ENCODE peak calls at places on chromosome 10, in eight cellular contexts. O is transverse colon, K is uterus, G is GM23338, S is PC-9, P is endodermal cell, L is tibial artery, C is cardiac muscle cell. T is an unnamed sample.

GRCh38 chr10:75170215-75170614 is 40.4 kb upstream of the VDAC2 start:
- DNase-seq in L (no peak), K (no peak), G (no peak), P (no peak), C (peak), S (no peak), O (no peak), T (no peak)

GRCh38 chr10:14022052-14022451 is 308.7 kb downstream of the FRMD4A start:
- DNase-seq in G (no peak), K (no peak), P (no peak), O (no peak), C (no peak), S (no peak), L (no peak), T (no peak)

GRCh38 chr10:16231734-16232133 is 205.1 kb upstream of the PTER start:
- DNase-seq in K (no peak), S (no peak), O (no peak), P (no peak), G (no peak), C (no peak), L (no peak), T (no peak)

GRCh38 chr10:480928-481551 is 208.4 kb downstream of the DIP2C start:
- DNase-seq in K (no peak), P (peak), S (no peak), O (no peak), L (no peak), C (peak), G (no peak), T (no peak)

GRCh38 chr10:119370972-119371703 is 163.8 kb downstream of the GRK5 start:
- DNase-seq in L (peak), P (no peak), C (no peak), G (no peak), K (peak), S (no peak), O (no peak), T (peak)

GRCh38 chr10:12697741-12698140 is 303.8 kb downstream of the CCDC3 start:
- DNase-seq in L (no peak), G (no peak), P (no peak), S (no peak), K (no peak), O (no peak), C (no peak), T (no peak)

GRCh38 chr10:89148061-89148460 is 59.1 kb downstream of the CH25H start:
- DNase-seq in S (no peak), P (no peak), L (no peak), O (no peak), G (no peak), C (no peak), K (no peak), T (no peak)

GRCh38 chr10:13485623-13486022 is 43.2 kb downstream of the BEND7 start:
- DNase-seq in O (no peak), G (no peak), P (no peak), K (no peak), L (no peak), C (peak), S (no peak), T (no peak)

GRCh38 chr10:109454691-109455090 is 468.6 kb downstream of the XPNPEP1 start:
- DNase-seq in C (no peak), L (no peak), P (no peak), K (no peak), G (no peak), S (no peak), O (no peak), T (no peak)

GRCh38 chr10:91766676-91767075 is 31.6 kb upstream of the TNKS2 start:
- DNase-seq in C (no peak), L (no peak), O (no peak), P (no peak), K (no peak), G (no peak), S (no peak), T (no peak)

GRCh38 chr10:43398939-43399871 is 9.8 kb downstream of the HNRNPF start:
- DNase-seq in S (no peak), K (no peak), L (no peak), C (no peak), O (no peak), P (no peak), G (no peak), T (no peak)

GRCh38 chr10:101358706-101359300 is 4.8 kb downstream of the BTRC start:
- DNase-seq in P (no peak), G (no peak), S (no peak), C (no peak), L (no peak), K (no peak), O (no peak), T (no peak)

GRCh38 chr10:34063592-34063991 is 729.1 kb upstream of the NRP1 start:
- DNase-seq in P (no peak), K (no peak), O (no peak), L (no peak), C (no peak), G (no peak), S (no peak), T (no peak)

GRCh38 chr10:71268247-71268691 is 50.8 kb upstream of the SLC29A3 start:
- DNase-seq in S (peak), O (no peak), P (peak), L (no peak), K (peak), C (peak), G (peak), T (no peak)

GRCh38 chr10:129725011-129725410 is 239.1 kb downstream of the EBF3 start:
- DNase-seq in S (no peak), C (no peak), G (no peak), K (no peak), O (no peak), L (no peak), P (no peak), T (no peak)

GRCh38 chr10:106559442-106559841 is 605.1 kb downstream of the SORCS1 start:
- DNase-seq in L (no peak), K (no peak), O (no peak), S (no peak), P (no peak), G (no peak), C (no peak), T (no peak)

GRCh38 chr10:130763071-130763470 is 548.5 kb downstream of the TCERG1L start:
- DNase-seq in C (no peak), L (no peak), G (no peak), O (no peak), S (no peak), P (no peak), K (no peak), T (no peak)

GRCh38 chr10:33010132-33011037 is 52.4 kb upstream of the ITGB1 start:
- DNase-seq in C (peak), K (no peak), L (no peak), G (peak), S (peak), P (peak), O (no peak), T (peak)

GRCh38 chr10:24944512-24945255 is 7.7 kb downstream of the PRTFDC1 start:
- DNase-seq in L (no peak), S (peak), C (no peak), P (peak), K (no peak), G (no peak), O (peak), T (peak)

GRCh38 chr10:74825033-74825370 is 1.4 kb upstream of the KAT6B start:
- DNase-seq in P (no peak), G (peak), O (peak), S (no peak), C (peak), K (peak), L (peak), T (no peak)

GRCh38 chr10:31739759-31740158 is 188.9 kb downstream of the ARHGAP12 start:
- DNase-seq in L (no peak), K (no peak), C (no peak), P (no peak), O (no peak), G (no peak), S (no peak), T (peak)

GRCh38 chr10:127911218-127911866 is 4.4 kb downstream of the PTPRE start:
- DNase-seq in C (no peak), G (no peak), L (no peak), P (peak), S (no peak), K (no peak), O (no peak), T (no peak)

GRCh38 chr10:110794808-110795207 is 76.9 kb upstream of the PDCD4 start:
- DNase-seq in L (no peak), K (no peak), S (no peak), P (no peak), G (no peak), C (peak), O (no peak), T (no peak)

GRCh38 chr10:64977912-64978311 is 1456.7 kb downstream of the REEP3 start:
- DNase-seq in O (no peak), C (no peak), G (no peak), S (no peak), K (no peak), L (no peak), P (no peak), T (no peak)
- TF ChIP-seq CTCF in O (no peak), C (no peak), G (no peak), S (peak), K (no peak), L (no peak), P (peak), T (no peak)

GRCh38 chr10:27635290-27635689 is 110.3 kb downstream of the MKX start:
- DNase-seq in G (no peak), P (no peak), C (no peak), S (no peak), K (no peak), O (no peak), L (no peak), T (no peak)

GRCh38 chr10:27642023-27642589 is 103.5 kb downstream of the MKX start:
- DNase-seq in P (no peak), L (no peak), S (no peak), K (no peak), C (no peak), G (no peak), O (no peak), T (no peak)

GRCh38 chr10:27636816-27637215 is 108.8 kb downstream of the MKX start:
- DNase-seq in C (no peak), S (no peak), O (no peak), G (no peak), P (no peak), K (no peak), L (no peak), T (no peak)

GRCh38 chr10:27635699-27636270 is 109.8 kb downstream of the MKX start:
- DNase-seq in G (no peak), L (no peak), K (no peak), P (no peak), O (no peak), S (no peak), C (no peak), T (no peak)

DNA sequence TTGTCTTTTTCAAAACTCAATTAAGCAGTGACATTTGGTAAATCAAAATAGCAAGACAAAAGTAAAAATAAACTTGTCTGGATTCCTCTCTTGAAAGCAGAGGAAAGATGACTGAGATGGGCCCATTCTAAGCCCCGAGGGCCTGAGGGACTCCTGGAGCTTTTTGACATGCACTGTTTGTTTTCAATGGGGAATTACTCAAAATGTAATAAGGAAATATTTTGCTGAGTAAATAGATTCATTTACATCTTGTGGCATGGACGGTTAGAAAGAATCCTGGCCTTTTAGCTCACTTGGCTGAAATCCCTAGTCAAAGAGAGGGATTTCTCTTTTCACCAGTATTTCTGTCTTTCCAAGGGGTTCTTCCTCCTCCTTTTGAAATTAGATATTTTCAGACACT is 108.0 kb downstream of the MKX start:
- DNase-seq in L (no peak), C (no peak), K (no peak), S (no peak), O (no peak), G (no peak), P (no peak), T (no peak)
- H3K4me3 ChIP-seq in L (no peak), C (no peak), K (no peak), S (no peak), O (no peak), G (no peak), P (no peak), T (no peak)

DNA sequence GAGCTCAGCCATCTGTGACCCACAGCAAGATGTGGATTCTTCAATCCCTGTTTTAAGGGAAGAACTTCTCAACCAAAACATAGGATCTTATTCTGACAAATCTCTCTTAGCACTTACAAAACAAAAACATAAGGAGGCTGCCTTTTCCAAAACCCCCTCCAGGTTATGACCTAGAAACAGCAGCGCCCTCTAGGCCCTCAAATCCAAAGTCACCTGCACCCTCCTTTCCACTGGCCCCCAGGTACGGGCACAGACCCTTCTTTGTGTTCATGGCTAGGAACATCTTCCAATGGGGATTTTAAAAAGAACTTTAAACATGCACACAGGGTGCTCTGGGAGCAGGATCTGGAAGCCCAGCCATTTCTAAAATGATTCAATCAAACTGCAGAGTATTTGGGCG is 100.2 kb downstream of the FGFR2 start:
- DNase-seq in S (no peak), O (no peak), L (no peak), P (peak), C (no peak), K (no peak), G (peak), T (no peak)
- TF ChIP-seq CTCF in S (no peak), O (no peak), L (no peak), P (peak), C (no peak), K (no peak), G (peak), T (no peak)

DNA sequence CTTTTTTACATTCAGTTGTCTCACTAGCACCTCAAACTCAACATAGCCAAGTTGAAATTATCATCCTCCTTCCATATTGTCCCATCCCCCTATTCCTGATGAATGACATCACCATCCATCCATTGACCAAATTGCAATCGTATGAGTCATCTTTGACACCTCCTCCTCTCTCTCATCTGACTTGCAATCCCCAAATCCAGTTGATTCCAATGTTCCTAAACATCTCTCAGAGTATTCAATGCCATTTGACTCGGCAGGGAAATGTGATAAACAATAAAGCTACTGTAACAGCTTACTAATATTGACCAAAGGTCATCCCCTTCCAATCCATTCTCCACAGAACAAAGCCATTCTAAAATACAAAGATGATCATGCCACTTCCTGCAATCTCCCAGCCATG is 1047.8 kb downstream of the NRG3 start:
- DNase-seq in G (no peak), K (no peak), P (no peak), O (no peak), C (no peak), L (no peak), S (no peak), T (no peak)
- H3K4me3 ChIP-seq in G (no peak), K (no peak), P (no peak), O (no peak), C (no peak), L (no peak), S (no peak), T (no peak)

GRCh38 chr10:86591436-86591835 is 62.9 kb upstream of the OPN4 start:
- DNase-seq in P (no peak), L (no peak), G (no peak), S (no peak), K (no peak), C (no peak), O (no peak), T (no peak)

GRCh38 chr10:86594535-86594934 is 59.8 kb upstream of the OPN4 start:
- DNase-seq in O (no peak), S (no peak), C (no peak), G (no peak), L (no peak), K (no peak), P (no peak), T (no peak)

GRCh38 chr10:86595496-86595895 is 58.9 kb upstream of the OPN4 start:
- DNase-seq in S (no peak), P (peak), C (no peak), K (no peak), L (no peak), O (no peak), G (no peak), T (no peak)

GRCh38 chr10:86596266-86596665 is 58.1 kb upstream of the OPN4 start:
- DNase-seq in L (no peak), S (no peak), P (no peak), G (no peak), O (no peak), K (no peak), C (no peak), T (no peak)

GRCh38 chr10:86592413-86592812 is 61.9 kb upstream of the OPN4 start:
- DNase-seq in L (no peak), G (peak), C (peak), P (peak), S (peak), O (no peak), K (no peak), T (no peak)
- TF ChIP-seq CTCF in L (no peak), G (peak), C (peak), P (peak), S (peak), O (no peak), K (no peak), T (no peak)

GRCh38 chr10:63703740-63704345 is 182.6 kb downstream of the REEP3 start:
- DNase-seq in S (no peak), G (no peak), L (no peak), O (no peak), P (no peak), C (no peak), K (no peak), T (no peak)
- H3K4me3 ChIP-seq in S (no peak), G (no peak), L (no peak), O (no peak), P (no peak), C (no peak), K (no peak), T (no peak)

DNA sequence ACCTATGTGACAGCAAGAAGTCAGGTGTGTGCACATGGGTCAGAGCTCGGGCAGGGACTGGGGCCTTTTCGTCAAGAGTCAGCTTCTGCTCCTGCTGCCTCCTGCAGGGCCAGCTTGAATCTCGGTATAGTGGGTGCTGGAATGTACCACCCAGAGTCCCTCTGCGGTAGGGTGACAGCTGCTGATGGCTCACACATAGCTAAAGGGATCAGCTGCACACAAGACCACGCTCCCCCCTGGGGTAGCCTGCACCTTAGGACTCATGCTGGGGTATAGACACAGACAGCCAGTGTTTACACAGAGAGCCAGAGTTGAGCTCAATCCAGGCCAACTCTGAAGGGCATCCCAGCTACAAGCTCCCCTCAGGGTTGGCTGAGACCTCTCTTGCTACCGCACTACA is 14.0 kb upstream of the COL13A1 start:
- DNase-seq in L (no peak), K (no peak), P (no peak), O (no peak), S (no peak), G (no peak), C (no peak), T (no peak)
- TF ChIP-seq CTCF in L (no peak), K (no peak), P (no peak), O (no peak), S (no peak), G (no peak), C (no peak), T (no peak)

GRCh38 chr10:88110355-88110754 is 246.9 kb downstream of the PTEN start:
- DNase-seq in C (no peak), L (no peak), S (peak), G (no peak), P (no peak), K (no peak), O (no peak), T (no peak)
- H3K4me3 ChIP-seq in C (no peak), L (no peak), S (no peak), G (no peak), P (no peak), K (no peak), O (no peak), T (no peak)